ENCODE peak calls at places on chromosomes 11 and 22, in eight cellular contexts. V is coronary artery; Z is fibroblast of villous mesenchyme; R is HL-60; P is CD8-positive, alpha-beta T cell; F is AG04449; A is AG04450; C is cardiac muscle cell. L is an unnamed sample.

GRCh38 chr11:107844041-107844440 is 14.5 kb downstream of the SLC35F2 start:
- DNase-seq in F (no peak), R (no peak), A (no peak), V (peak), C (no peak), P (no peak), Z (peak), L (peak)

GRCh38 chr11:80937831-80938230 is 1497.0 kb upstream of the TENM4 start:
- DNase-seq in V (no peak), F (no peak), P (no peak), Z (no peak), C (no peak), A (no peak), R (no peak), L (no peak)

GRCh38 chr11:120212259-120212888 is 1.5 kb downstream of the OAF start:
- DNase-seq in C (no peak), Z (peak), F (no peak), A (no peak), V (no peak), R (no peak), P (no peak), L (no peak)

GRCh38 chr11:102196351-102196750 is 86.1 kb downstream of the YAP1 start:
- DNase-seq in F (no peak), R (no peak), C (no peak), Z (no peak), P (no peak), V (no peak), A (no peak), L (no peak)

GRCh38 chr11:122779047-122779629 is 59.2 kb upstream of the CRTAM start:
- DNase-seq in F (no peak), Z (peak), A (no peak), V (no peak), P (no peak), C (no peak), R (no peak), L (no peak)

GRCh38 chr11:64877390-64878222 is 815 bp downstream of the EHD1 start:
- DNase-seq in A (no peak), R (no peak), C (no peak), F (no peak), Z (no peak), V (no peak), P (no peak), L (no peak)

GRCh38 chr11:12061851-12062560 is 48.4 kb upstream of the MICAL2 start:
- DNase-seq in F (no peak), Z (no peak), R (no peak), V (no peak), C (no peak), P (no peak), A (no peak), L (no peak)

GRCh38 chr11:63767415-63768231 is 952 bp downstream of the ZFTA start:
- DNase-seq in V (peak), A (peak), C (peak), F (no peak), P (peak), Z (peak), R (no peak), L (peak)

GRCh38 chr11:118618991-118619375 is 11.6 kb downstream of the PHLDB1 start:
- DNase-seq in A (no peak), F (peak), Z (peak), V (peak), P (no peak), R (no peak), C (no peak), L (peak)

GRCh38 chr22:38271101-38271500 is 1.7 kb downstream of the TMEM184B start:
- DNase-seq in Z (no peak), F (no peak), P (no peak), R (no peak), A (no peak), C (no peak), V (no peak), L (no peak)

GRCh38 chr11:22681281-22681812 is 14.9 kb downstream of the GAS2 start:
- DNase-seq in C (no peak), R (no peak), Z (no peak), F (no peak), A (no peak), V (no peak), P (no peak), L (no peak)

GRCh38 chr11:7538466-7539454 is 25.0 kb downstream of the PPFIBP2 start:
- DNase-seq in A (no peak), V (no peak), Z (no peak), C (no peak), P (no peak), R (no peak), F (no peak), L (no peak)

GRCh38 chr22:31048570-31048969 is 32.5 kb upstream of the SMTN start:
- DNase-seq in P (no peak), V (no peak), F (no peak), R (no peak), C (no peak), A (no peak), Z (no peak), L (no peak)

GRCh38 chr11:119473226-119473625 is 50.3 kb upstream of the THY1 start:
- DNase-seq in F (no peak), R (no peak), C (no peak), P (no peak), A (no peak), Z (no peak), V (no peak), L (no peak)

GRCh38 chr22:50016988-50017700 is 4.6 kb upstream of the IL17REL start:
- DNase-seq in C (no peak), P (peak), Z (no peak), F (no peak), A (no peak), R (no peak), V (peak), L (no peak)

GRCh38 chr22:34102633-34103032 is 182.4 kb upstream of the LARGE1 start:
- DNase-seq in V (no peak), Z (no peak), F (no peak), R (no peak), A (no peak), C (peak), P (no peak), L (no peak)

GRCh38 chr11:44625759-44626523 is 60.5 kb downstream of the CD82 start:
- DNase-seq in C (no peak), F (no peak), A (no peak), V (peak), Z (no peak), R (peak), P (no peak), L (no peak)

GRCh38 chr22:40258463-40259046 is 80.8 kb downstream of the TNRC6B start:
- DNase-seq in A (no peak), Z (peak), F (no peak), P (no peak), C (no peak), R (no peak), V (no peak), L (peak)

GRCh38 chr11:7442588-7443215 is 42.6 kb upstream of the OLFML1 start:
- DNase-seq in P (peak), R (peak), V (no peak), Z (peak), F (no peak), C (peak), A (peak), L (peak)

GRCh38 chr11:61543606-61544306 is 35.2 kb downstream of the LRRC10B start:
- DNase-seq in A (no peak), P (no peak), F (no peak), Z (peak), C (no peak), R (no peak), V (no peak), L (peak)

GRCh38 chr11:26230021-26230420 is 101.9 kb upstream of the ANO3 start:
- DNase-seq in A (no peak), P (no peak), Z (peak), R (no peak), C (no peak), V (no peak), F (no peak), L (no peak)

DNA sequence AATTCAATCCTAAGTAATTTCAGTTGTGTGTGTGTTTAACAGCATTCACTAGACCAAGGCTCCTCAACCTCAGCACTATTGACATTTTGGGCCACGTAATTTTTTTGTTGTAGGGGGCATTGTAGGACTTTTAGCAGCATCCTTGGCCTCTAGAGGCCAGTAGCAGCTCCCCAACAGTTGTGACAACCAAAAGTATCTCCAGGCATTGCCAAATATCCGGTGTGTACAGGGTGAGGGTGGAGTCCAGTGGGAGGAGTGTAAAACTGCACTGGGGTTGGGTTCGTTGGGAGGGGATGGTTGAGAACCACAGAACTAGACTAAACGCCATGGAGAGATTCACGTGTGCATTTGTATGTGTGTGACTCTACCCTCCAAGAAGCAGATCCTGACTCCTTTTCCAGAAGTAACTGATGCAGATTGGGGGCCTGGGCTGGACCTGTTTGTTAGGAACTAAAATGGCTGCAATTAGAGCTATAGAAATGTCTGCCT is 5.9 kb upstream of the PHF21A start:
- DNase-seq in C (no peak), V (no peak), R (peak), Z (peak), P (peak), F (no peak), A (no peak), L (peak)
- TF ChIP-seq CTCF in C (peak), V (no peak), R (peak), Z (peak), P (peak), F (peak), A (peak), L (peak)

DNA sequence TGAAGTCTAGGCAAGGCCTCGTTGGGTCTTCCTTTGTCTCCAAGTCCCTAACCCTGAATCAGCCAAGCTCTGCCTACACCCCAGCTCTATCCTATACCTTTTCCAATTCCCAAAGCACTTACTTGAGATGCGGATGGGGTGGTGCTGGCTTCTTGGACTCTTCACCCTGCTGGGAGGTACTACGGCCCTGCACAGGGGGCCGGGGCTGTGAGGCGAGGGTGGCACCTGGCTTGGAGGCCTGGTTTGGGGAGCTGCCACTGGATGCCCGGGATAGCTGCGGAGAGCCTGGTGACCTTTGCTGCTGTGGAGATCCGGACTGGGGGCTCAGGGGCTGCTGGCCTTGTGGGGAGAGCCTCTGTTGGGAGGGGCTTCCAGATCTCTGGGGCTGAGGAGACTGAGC is 43.3 kb downstream of the FBXO7 start:
- DNase-seq in V (no peak), C (no peak), Z (no peak), A (no peak), F (no peak), R (no peak), P (no peak), L (no peak)
- TF ChIP-seq CTCF in V (no peak), C (no peak), Z (no peak), A (no peak), F (no peak), R (no peak), P (no peak), L (no peak)

GRCh38 chr22:42073568-42074152 is 388 bp upstream of the PHETA2 start:
- DNase-seq in P (no peak), A (no peak), V (no peak), F (no peak), R (no peak), C (no peak), Z (no peak), L (no peak)

GRCh38 chr22:42072606-42073330 is 1.3 kb upstream of the PHETA2 start:
- DNase-seq in V (no peak), F (no peak), R (no peak), A (no peak), P (no peak), C (peak), Z (no peak), L (no peak)

GRCh38 chr22:42075277-42075676 is 1.2 kb downstream of the PHETA2 start:
- DNase-seq in R (no peak), C (no peak), Z (no peak), F (no peak), A (no peak), P (no peak), V (no peak), L (no peak)

GRCh38 chr22:42074846-42075245 is 798 bp downstream of the PHETA2 start:
- DNase-seq in A (no peak), F (no peak), Z (no peak), C (no peak), V (no peak), P (no peak), R (no peak), L (no peak)

GRCh38 chr22:42074153-42074750 is at the start of gene PHETA2:
- DNase-seq in V (no peak), F (no peak), P (peak), Z (peak), R (no peak), C (peak), A (no peak), L (no peak)
- TF ChIP-seq CTCF in V (no peak), F (peak), P (no peak), Z (peak), R (no peak), C (peak), A (peak), L (peak)

GRCh38 chr11:944711-945470 is 19.2 kb downstream of the AP2A2 start:
- DNase-seq in R (no peak), P (no peak), C (peak), A (no peak), Z (peak), F (no peak), V (no peak), L (no peak)

GRCh38 chr11:942853-943252 is 17.2 kb downstream of the AP2A2 start:
- DNase-seq in Z (peak), C (no peak), R (no peak), V (no peak), F (no peak), A (no peak), P (no peak), L (no peak)

GRCh38 chr11:940496-941135 is 14.9 kb downstream of the AP2A2 start:
- DNase-seq in P (no peak), F (no peak), C (no peak), V (no peak), A (no peak), R (no peak), Z (no peak), L (no peak)

GRCh38 chr11:947744-948143 is 22.1 kb downstream of the AP2A2 start:
- DNase-seq in V (no peak), R (no peak), A (no peak), F (no peak), C (no peak), Z (no peak), P (no peak), L (no peak)

DNA sequence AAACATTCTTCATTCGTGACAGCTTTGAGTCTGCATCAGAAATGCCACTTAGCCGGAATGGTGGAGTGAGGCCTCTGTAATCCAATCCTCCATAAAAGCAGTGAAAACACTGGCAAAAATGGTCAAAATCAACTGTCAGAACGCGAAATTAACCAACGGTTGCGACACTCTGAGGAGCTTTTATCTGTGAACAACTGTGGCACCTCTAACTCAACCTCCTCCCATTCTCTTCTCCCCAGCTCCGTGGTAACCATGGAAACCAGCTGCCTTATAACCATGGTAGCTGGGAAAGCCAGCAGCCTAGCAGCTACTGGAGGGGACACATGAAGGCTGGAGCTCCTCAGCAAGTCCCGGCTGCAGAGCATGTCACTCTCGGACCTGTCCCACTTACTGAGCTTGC is 20.3 kb downstream of the AP2A2 start:
- DNase-seq in Z (peak), A (no peak), V (no peak), C (no peak), F (no peak), R (peak), P (no peak), L (no peak)
- TF ChIP-seq CTCF in Z (no peak), A (no peak), V (no peak), C (no peak), F (no peak), R (no peak), P (no peak), L (no peak)